ENCODE peak calls at places on chromosomes 16 and 17, in four cellular contexts. A is CD4-positive, CD25-positive, alpha-beta regulatory T cell; Z is CD4-positive, alpha-beta T cell; B is GM23248. E is an unnamed sample.
A peak's percentile ranks its signal among the peaks of the same experiment; 100 is the strongest.

GRCh38 chr17:10067446-10068143 is 130.8 kb downstream of the GAS7 start:
- DNase-seq in A (no peak), Z (no peak), B (no peak), E (no peak)

GRCh38 chr17:38579934-38580333 is 25.8 kb downstream of the SRCIN1 start:
- DNase-seq in A (no peak), Z (no peak), B (peak; percentile 73), E (no peak)

GRCh38 chr17:76420356-76421053 is 32.4 kb downstream of the UBE2O start:
- DNase-seq in A (no peak), Z (no peak), B (no peak), E (no peak)

GRCh38 chr16:79764415-79765149 is 164.0 kb upstream of the MAF start:
- DNase-seq in A (no peak), Z (no peak), B (no peak), E (no peak)

GRCh38 chr16:2860826-2861567 is 3.0 kb upstream of the PRSS22 start:
- DNase-seq in A (no peak), Z (no peak), B (peak; percentile 47), E (no peak)

GRCh38 chr17:49659983-49660382 is 17.9 kb downstream of the SPOP start:
- DNase-seq in A (no peak), Z (no peak), B (peak; percentile 33), E (no peak)

GRCh38 chr17:58956997-58957724 is 149.5 kb downstream of the TRIM37 start:
- DNase-seq in A (no peak), Z (no peak), B (peak; percentile 41), E (no peak)

GRCh38 chr17:880074-880870 is 98.1 kb downstream of the MRM3 start:
- DNase-seq in A (no peak), Z (no peak), B (peak; percentile 31), E (no peak)

GRCh38 chr17:8912060-8912981 is 44.8 kb upstream of the PIK3R6 start:
- DNase-seq in A (no peak), Z (no peak), B (no peak), E (peak; percentile 87)

GRCh38 chr16:66432429-66432828 is 5.3 kb downstream of the BEAN1 start:
- DNase-seq in A (no peak), Z (no peak), B (no peak), E (no peak)

GRCh38 chr17:34710226-34710625 is 130.8 kb downstream of the TMEM132E start:
- DNase-seq in A (no peak), Z (no peak), B (no peak), E (peak; percentile 87)

GRCh38 chr17:82225368-82226029 is 3.3 kb upstream of the SLC16A3 start:
- DNase-seq in A (no peak), Z (no peak), B (no peak), E (no peak)

GRCh38 chr17:30554839-30555751 is 77.9 kb downstream of the GOSR1 start:
- DNase-seq in A (no peak), Z (no peak), B (peak; percentile 41), E (no peak)

GRCh38 chr16:21162661-21163151 is 4.2 kb downstream of the LDAF1 start:
- DNase-seq in A (no peak), Z (no peak), B (peak; percentile 25), E (no peak)

GRCh38 chr16:10266809-10267208 is 84.6 kb upstream of the GRIN2A start:
- DNase-seq in A (peak; percentile 44), Z (no peak), B (no peak), E (no peak)

GRCh38 chr17:78822552-78822951 is 18.1 kb downstream of the USP36 start:
- DNase-seq in A (no peak), Z (no peak), B (peak; percentile 99), E (no peak)

GRCh38 chr17:14019186-14019956 is 49.9 kb upstream of the COX10 start:
- DNase-seq in A (peak; percentile 76), Z (no peak), B (peak; percentile 62), E (peak; percentile 78)

GRCh38 chr17:30236807-30237206 is 1.3 kb upstream of the SLC6A4 start:
- DNase-seq in A (peak; percentile 5), Z (no peak), B (peak; percentile 74), E (no peak)

GRCh38 chr16:12646490-12647274 is 157.0 kb downstream of the CPPED1 start:
- DNase-seq in A (peak; percentile 69), Z (no peak), B (peak; percentile 38), E (no peak)

GRCh38 chr17:5825717-5826330 is 241.5 kb upstream of the NLRP1 start:
- DNase-seq in A (no peak), Z (no peak), B (no peak), E (no peak)

GRCh38 chr17:14387036-14387435 is 86.2 kb downstream of the HS3ST3B1 start:
- DNase-seq in A (no peak), Z (no peak), B (no peak), E (no peak)

GRCh38 chr17:44084131-44084538 is 13.6 kb downstream of the G6PC3 start:
- DNase-seq in A (peak; percentile 30), Z (no peak), B (peak; percentile 47), E (no peak)

DNA sequence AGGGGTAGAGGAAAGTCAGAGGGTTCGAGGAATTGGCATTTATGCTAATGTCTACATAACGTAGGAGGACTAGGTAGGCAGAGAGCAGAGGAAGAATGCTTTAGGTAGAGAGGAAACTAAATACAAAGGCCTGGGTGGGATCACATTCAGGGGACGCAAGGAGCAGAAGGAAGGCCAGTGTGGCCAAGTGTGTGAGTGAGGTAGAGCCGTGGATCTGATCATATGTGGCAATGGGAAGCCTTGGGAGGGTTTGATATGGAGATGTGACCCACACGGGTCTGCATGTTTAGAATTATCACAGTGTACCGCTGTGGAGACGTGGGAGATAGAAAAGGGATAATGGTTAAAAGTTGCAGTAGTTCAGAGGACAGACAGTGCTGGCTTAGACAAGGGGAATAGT is 43.1 kb downstream of the HLF start:
- DNase-seq in A (no peak), Z (no peak), B (no peak), E (no peak)
- H3K27ac ChIP-seq in A (no peak overlapping the region), Z (no peak overlapping the region), B (no peak overlapping the region), E (no peak overlapping the region)

DNA sequence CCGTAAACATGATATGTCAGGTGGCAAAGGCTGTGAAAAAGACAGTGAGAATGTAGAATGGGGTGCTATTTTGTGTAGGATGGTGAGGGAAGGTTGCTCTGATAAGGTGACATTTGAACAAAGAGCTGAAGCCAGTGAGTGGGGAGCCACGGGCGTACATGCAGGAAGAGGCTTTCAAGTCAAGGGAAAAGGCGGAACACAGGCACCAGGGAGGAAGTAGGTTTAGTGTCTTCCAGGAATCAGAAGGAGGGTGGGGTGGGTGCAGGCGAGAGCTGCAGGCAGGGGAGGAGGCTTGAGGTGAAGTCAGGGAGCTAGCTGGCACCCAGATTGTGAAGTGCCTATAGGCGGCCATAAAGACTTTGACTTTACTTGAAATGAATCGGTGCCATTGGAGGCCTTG is 14.1 kb downstream of the ZFP90 start:
- DNase-seq in A (no peak), Z (no peak), B (no peak), E (no peak)
- H3K9me3 ChIP-seq in A (peaks cover 67% of the 10 kb centered on the region), Z (peaks cover 74% of the 10 kb centered on the region), B (no peaks in the 10 kb centered on the region), E (peaks cover 51% of the 10 kb centered on the region)

GRCh38 chr17:69870751-69871199 is 204.2 kb upstream of the KCNJ16 start:
- DNase-seq in A (no peak), Z (no peak), B (peak; percentile 78), E (no peak)
- H3K27ac ChIP-seq in A (no peak overlapping the region), Z (no peak overlapping the region), B (peak overlapping the region; percentile 46), E (no peak overlapping the region)

DNA sequence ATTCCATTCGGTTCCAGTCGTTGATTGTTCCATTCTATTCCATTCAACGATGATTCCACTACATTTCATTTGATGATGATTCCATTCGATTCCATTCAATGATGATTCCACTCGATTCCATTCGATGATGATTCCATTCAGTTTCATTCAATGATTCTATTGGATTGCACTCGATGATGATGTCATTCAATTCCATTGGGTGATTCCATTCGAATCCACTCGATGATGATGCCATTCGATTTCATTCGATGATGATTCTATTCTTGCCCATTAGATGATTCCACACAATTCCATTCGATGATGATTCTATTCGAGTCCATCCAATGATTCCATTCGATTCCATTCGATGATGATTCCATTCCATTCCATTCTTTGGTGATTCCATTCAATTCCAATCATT is 1283.7 kb downstream of the TP53TG3F start:
- DNase-seq in A (no peak), Z (no peak), B (no peak), E (no peak)
- H3K9me3 ChIP-seq in A (peaks cover 54% of the 10 kb centered on the region), Z (peaks cover 46% of the 10 kb centered on the region), B (no peaks in the 10 kb centered on the region), E (peaks cover 76% of the 10 kb centered on the region)

GRCh38 chr16:23768581-23768980 is 13.8 kb downstream of the CHP2 start:
- DNase-seq in A (no peak), Z (no peak), B (no peak), E (no peak)
- H3K27ac ChIP-seq in A (no peak overlapping the region), Z (no peak overlapping the region), B (no peak overlapping the region), E (no peak overlapping the region)

DNA sequence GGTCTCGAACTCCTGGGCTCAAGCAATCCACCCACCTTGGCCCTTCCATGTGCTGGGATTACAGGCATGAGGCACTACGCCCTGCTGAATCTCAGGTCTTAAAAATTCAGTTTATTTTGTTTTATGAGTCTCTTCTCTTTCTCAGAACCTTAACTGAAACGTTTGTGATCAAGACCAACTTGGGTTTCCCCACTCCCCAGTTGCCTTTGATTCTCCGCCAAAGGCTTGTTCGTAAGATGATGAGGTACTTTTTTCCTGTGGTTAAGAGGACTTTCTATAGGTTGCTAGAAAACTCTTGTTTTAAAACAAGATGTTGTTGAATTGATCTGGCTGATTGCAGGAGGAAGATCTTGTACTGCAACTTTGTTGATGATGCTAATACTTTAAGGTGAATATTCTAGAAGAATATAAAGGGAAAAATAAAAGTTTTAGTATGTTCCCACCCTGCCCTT is 11.7 kb downstream of the ABCC1 start:
- DNase-seq in A (peak; percentile 95), Z (peak; percentile 50), B (no peak), E (no peak)
- H3K9me3 ChIP-seq in A (no peaks in the 10 kb centered on the region), Z (no peaks in the 10 kb centered on the region), B (no peaks in the 10 kb centered on the region), E (no peaks in the 10 kb centered on the region)

GRCh38 chr16:75445298-75445697 is 12.0 kb upstream of the CFDP1 start:
- DNase-seq in A (no peak), Z (no peak), B (no peak), E (no peak)
- H3K27ac ChIP-seq in A (no peak overlapping the region), Z (no peak overlapping the region), B (no peak overlapping the region), E (no peak overlapping the region)

GRCh38 chr16:88744839-88745521 is 38.7 kb downstream of the CTU2 start:
- DNase-seq in A (no peak), Z (no peak), B (no peak), E (no peak)

GRCh38 chr16:88741368-88741767 is 35.1 kb downstream of the CTU2 start:
- DNase-seq in A (no peak), Z (no peak), B (no peak), E (no peak)

GRCh38 chr16:88743693-88744519 is 37.6 kb downstream of the CTU2 start:
- DNase-seq in A (peak; percentile 56), Z (peak; percentile 70), B (peak; percentile 78), E (no peak)

GRCh38 chr16:88744520-88744835 is 38.2 kb downstream of the CTU2 start:
- DNase-seq in A (no peak), Z (no peak), B (no peak), E (no peak)

GRCh38 chr16:88742896-88743605 is 36.7 kb downstream of the CTU2 start:
- DNase-seq in A (no peak), Z (no peak), B (no peak), E (no peak)
- H3K9me3 ChIP-seq in A (no peaks in the 10 kb centered on the region), Z (no peaks in the 10 kb centered on the region), B (no peaks in the 10 kb centered on the region), E (no peaks in the 10 kb centered on the region)